ENCODE peak calls at places on chromosomes 1 and 21, in six cellular contexts. One of them, this sample, is unnamed.

GRCh38 chr1:216074196-216074595 is 349.1 kb downstream of the USH2A start:
- DNase-seq in tibial artery: no peak
- DNase-seq in LHCN-M2: no peak
- DNase-seq in activated T-cell treated with anti-CD3 and anti-CD28 coated beads, Interleukin-2, amount 50 U/mL, for 4 hours: no peak
- DNase-seq in iris pigment epithelial cell: no peak
- DNase-seq in GM12865: no peak
- DNase-seq in this sample: no peak

GRCh38 chr1:7513081-7513480 is 258.0 kb upstream of the VAMP3 start:
- DNase-seq in tibial artery: no peak
- DNase-seq in LHCN-M2: peak; percentile 41
- DNase-seq in activated T-cell treated with anti-CD3 and anti-CD28 coated beads, Interleukin-2, amount 50 U/mL, for 4 hours: no peak
- DNase-seq in iris pigment epithelial cell: no peak
- DNase-seq in GM12865: no peak
- DNase-seq in this sample: no peak

GRCh38 chr1:87684194-87684593 is 355.5 kb downstream of the LMO4 start:
- DNase-seq in tibial artery: no peak
- DNase-seq in LHCN-M2: peak; percentile 28
- DNase-seq in activated T-cell treated with anti-CD3 and anti-CD28 coated beads, Interleukin-2, amount 50 U/mL, for 4 hours: no peak
- DNase-seq in iris pigment epithelial cell: no peak
- DNase-seq in GM12865: no peak
- DNase-seq in this sample: peak; percentile 65

GRCh38 chr1:178579562-178579961 is 66.7 kb downstream of the TEX35 start:
- DNase-seq in tibial artery: no peak
- DNase-seq in LHCN-M2: no peak
- DNase-seq in activated T-cell treated with anti-CD3 and anti-CD28 coated beads, Interleukin-2, amount 50 U/mL, for 4 hours: no peak
- DNase-seq in iris pigment epithelial cell: no peak
- DNase-seq in GM12865: peak; percentile 79
- DNase-seq in this sample: no peak

GRCh38 chr1:18174016-18174415 is 66.4 kb downstream of the IGSF21 start:
- DNase-seq in tibial artery: no peak
- DNase-seq in LHCN-M2: no peak
- DNase-seq in activated T-cell treated with anti-CD3 and anti-CD28 coated beads, Interleukin-2, amount 50 U/mL, for 4 hours: no peak
- DNase-seq in iris pigment epithelial cell: no peak
- DNase-seq in GM12865: no peak
- DNase-seq in this sample: no peak

GRCh38 chr1:22038036-22038435 is 14.5 kb upstream of the CDC42 start:
- DNase-seq in tibial artery: no peak
- DNase-seq in LHCN-M2: peak; percentile 44
- DNase-seq in activated T-cell treated with anti-CD3 and anti-CD28 coated beads, Interleukin-2, amount 50 U/mL, for 4 hours: no peak
- DNase-seq in iris pigment epithelial cell: no peak
- DNase-seq in GM12865: no peak
- DNase-seq in this sample: no peak

GRCh38 chr1:153174624-153175023 is 23.9 kb upstream of the SPRR2G start:
- DNase-seq in tibial artery: no peak
- DNase-seq in LHCN-M2: no peak
- DNase-seq in activated T-cell treated with anti-CD3 and anti-CD28 coated beads, Interleukin-2, amount 50 U/mL, for 4 hours: no peak
- DNase-seq in iris pigment epithelial cell: no peak
- DNase-seq in GM12865: no peak
- DNase-seq in this sample: no peak

GRCh38 chr1:165508291-165508690 is 35.5 kb upstream of the LRRC52 start:
- DNase-seq in tibial artery: no peak
- DNase-seq in LHCN-M2: no peak
- DNase-seq in activated T-cell treated with anti-CD3 and anti-CD28 coated beads, Interleukin-2, amount 50 U/mL, for 4 hours: no peak
- DNase-seq in iris pigment epithelial cell: no peak
- DNase-seq in GM12865: no peak
- DNase-seq in this sample: no peak

GRCh38 chr1:213979751-213980605 is 7.8 kb upstream of the PROX1 start:
- DNase-seq in tibial artery: no peak
- DNase-seq in LHCN-M2: no peak
- DNase-seq in activated T-cell treated with anti-CD3 and anti-CD28 coated beads, Interleukin-2, amount 50 U/mL, for 4 hours: no peak
- DNase-seq in iris pigment epithelial cell: no peak
- DNase-seq in GM12865: no peak
- DNase-seq in this sample: peak; percentile 64

GRCh38 chr1:81949421-81949820 is 148.7 kb downstream of the ADGRL2 start:
- DNase-seq in tibial artery: no peak
- DNase-seq in LHCN-M2: no peak
- DNase-seq in activated T-cell treated with anti-CD3 and anti-CD28 coated beads, Interleukin-2, amount 50 U/mL, for 4 hours: no peak
- DNase-seq in iris pigment epithelial cell: peak; percentile 2
- DNase-seq in GM12865: no peak
- DNase-seq in this sample: no peak

GRCh38 chr1:80258659-80259058 is 1252.1 kb upstream of the ADGRL4 start:
- DNase-seq in tibial artery: no peak
- DNase-seq in LHCN-M2: no peak
- DNase-seq in activated T-cell treated with anti-CD3 and anti-CD28 coated beads, Interleukin-2, amount 50 U/mL, for 4 hours: no peak
- DNase-seq in iris pigment epithelial cell: no peak
- DNase-seq in GM12865: no peak
- DNase-seq in this sample: no peak

GRCh38 chr21:41478319-41479177 is 29.4 kb downstream of the TMPRSS2 start:
- DNase-seq in tibial artery: no peak
- DNase-seq in LHCN-M2: no peak
- DNase-seq in activated T-cell treated with anti-CD3 and anti-CD28 coated beads, Interleukin-2, amount 50 U/mL, for 4 hours: no peak
- DNase-seq in iris pigment epithelial cell: no peak
- DNase-seq in GM12865: peak; percentile 49
- DNase-seq in this sample: peak; percentile 75

GRCh38 chr1:239112092-239112491 is 274.3 kb upstream of the CHRM3 start:
- DNase-seq in tibial artery: no peak
- DNase-seq in LHCN-M2: no peak
- DNase-seq in activated T-cell treated with anti-CD3 and anti-CD28 coated beads, Interleukin-2, amount 50 U/mL, for 4 hours: no peak
- DNase-seq in iris pigment epithelial cell: no peak
- DNase-seq in GM12865: no peak
- DNase-seq in this sample: no peak

GRCh38 chr1:1582970-1583666 is 8.5 kb upstream of the SSU72 start:
- DNase-seq in tibial artery: no peak
- DNase-seq in LHCN-M2: no peak
- DNase-seq in activated T-cell treated with anti-CD3 and anti-CD28 coated beads, Interleukin-2, amount 50 U/mL, for 4 hours: no peak
- DNase-seq in iris pigment epithelial cell: no peak
- DNase-seq in GM12865: no peak
- DNase-seq in this sample: no peak

GRCh38 chr1:42420911-42421585 is 34.8 kb downstream of the ZMYND12 start:
- DNase-seq in tibial artery: no peak
- DNase-seq in LHCN-M2: peak; percentile 49
- DNase-seq in activated T-cell treated with anti-CD3 and anti-CD28 coated beads, Interleukin-2, amount 50 U/mL, for 4 hours: no peak
- DNase-seq in iris pigment epithelial cell: peak; percentile 74
- DNase-seq in GM12865: no peak
- DNase-seq in this sample: no peak

GRCh38 chr1:228090613-228091081 is 8.1 kb downstream of the ARF1 start:
- DNase-seq in tibial artery: peak; percentile 60
- DNase-seq in LHCN-M2: peak; percentile 77
- DNase-seq in activated T-cell treated with anti-CD3 and anti-CD28 coated beads, Interleukin-2, amount 50 U/mL, for 4 hours: peak; percentile 3
- DNase-seq in iris pigment epithelial cell: peak; percentile 62
- DNase-seq in GM12865: no peak
- DNase-seq in this sample: no peak

GRCh38 chr1:31573261-31573660 is 3.1 kb upstream of the TINAGL1 start:
- DNase-seq in tibial artery: no peak
- DNase-seq in LHCN-M2: no peak
- DNase-seq in activated T-cell treated with anti-CD3 and anti-CD28 coated beads, Interleukin-2, amount 50 U/mL, for 4 hours: no peak
- DNase-seq in iris pigment epithelial cell: no peak
- DNase-seq in GM12865: no peak
- DNase-seq in this sample: no peak

GRCh38 chr1:219703240-219703639 is 90.3 kb upstream of the ZC3H11B start:
- DNase-seq in tibial artery: no peak
- DNase-seq in LHCN-M2: no peak
- DNase-seq in activated T-cell treated with anti-CD3 and anti-CD28 coated beads, Interleukin-2, amount 50 U/mL, for 4 hours: no peak
- DNase-seq in iris pigment epithelial cell: no peak
- DNase-seq in GM12865: no peak
- DNase-seq in this sample: no peak

GRCh38 chr21:36839123-36839522 is 127.3 kb downstream of the HLCS start:
- DNase-seq in tibial artery: no peak
- DNase-seq in LHCN-M2: peak; percentile 73
- DNase-seq in activated T-cell treated with anti-CD3 and anti-CD28 coated beads, Interleukin-2, amount 50 U/mL, for 4 hours: no peak
- DNase-seq in iris pigment epithelial cell: peak; percentile 86
- DNase-seq in GM12865: no peak
- DNase-seq in this sample: no peak

GRCh38 chr1:227897704-227898438 is 49.9 kb downstream of the WNT9A start:
- DNase-seq in tibial artery: peak; percentile 40
- DNase-seq in LHCN-M2: no peak
- DNase-seq in activated T-cell treated with anti-CD3 and anti-CD28 coated beads, Interleukin-2, amount 50 U/mL, for 4 hours: no peak
- DNase-seq in iris pigment epithelial cell: no peak
- DNase-seq in GM12865: no peak
- DNase-seq in this sample: peak; percentile 27

GRCh38 chr1:98045211-98046030 is 124.6 kb upstream of the DPYD start:
- DNase-seq in tibial artery: no peak
- DNase-seq in LHCN-M2: peak; percentile 54
- DNase-seq in activated T-cell treated with anti-CD3 and anti-CD28 coated beads, Interleukin-2, amount 50 U/mL, for 4 hours: no peak
- DNase-seq in iris pigment epithelial cell: peak; percentile 75
- DNase-seq in GM12865: no peak
- DNase-seq in this sample: no peak

GRCh38 chr1:30377230-30378022 is 346.0 kb downstream of the MATN1 start:
- DNase-seq in tibial artery: no peak
- DNase-seq in LHCN-M2: peak; percentile 72
- DNase-seq in activated T-cell treated with anti-CD3 and anti-CD28 coated beads, Interleukin-2, amount 50 U/mL, for 4 hours: no peak
- DNase-seq in iris pigment epithelial cell: no peak
- DNase-seq in GM12865: no peak
- DNase-seq in this sample: no peak

GRCh38 chr1:97849350-97850339 is 71.2 kb downstream of the DPYD start:
- DNase-seq in tibial artery: no peak
- DNase-seq in LHCN-M2: peak; percentile 86
- DNase-seq in activated T-cell treated with anti-CD3 and anti-CD28 coated beads, Interleukin-2, amount 50 U/mL, for 4 hours: no peak
- DNase-seq in iris pigment epithelial cell: peak; percentile 93
- DNase-seq in GM12865: peak; percentile 45
- DNase-seq in this sample: no peak

GRCh38 chr1:155110381-155110780 is 17.3 kb upstream of the EFNA1 start:
- DNase-seq in tibial artery: no peak
- DNase-seq in LHCN-M2: no peak
- DNase-seq in activated T-cell treated with anti-CD3 and anti-CD28 coated beads, Interleukin-2, amount 50 U/mL, for 4 hours: no peak
- DNase-seq in iris pigment epithelial cell: no peak
- DNase-seq in GM12865: no peak
- DNase-seq in this sample: no peak

GRCh38 chr1:236997882-236998281 is 6.4 kb downstream of the MT1HL1 start:
- DNase-seq in tibial artery: no peak
- DNase-seq in LHCN-M2: no peak
- DNase-seq in activated T-cell treated with anti-CD3 and anti-CD28 coated beads, Interleukin-2, amount 50 U/mL, for 4 hours: no peak
- DNase-seq in iris pigment epithelial cell: no peak
- DNase-seq in GM12865: no peak
- DNase-seq in this sample: peak; percentile 70

GRCh38 chr1:213266983-213267772 is 216.1 kb downstream of the RPS6KC1 start:
- DNase-seq in tibial artery: no peak
- DNase-seq in LHCN-M2: no peak
- DNase-seq in activated T-cell treated with anti-CD3 and anti-CD28 coated beads, Interleukin-2, amount 50 U/mL, for 4 hours: no peak
- DNase-seq in iris pigment epithelial cell: no peak
- DNase-seq in GM12865: peak; percentile 49
- DNase-seq in this sample: no peak

GRCh38 chr1:234619071-234619480 is 9.1 kb upstream of the IRF2BP2 start:
- DNase-seq in tibial artery: no peak
- DNase-seq in LHCN-M2: peak; percentile 52
- DNase-seq in activated T-cell treated with anti-CD3 and anti-CD28 coated beads, Interleukin-2, amount 50 U/mL, for 4 hours: no peak
- DNase-seq in iris pigment epithelial cell: peak; percentile 37
- DNase-seq in GM12865: no peak
- DNase-seq in this sample: no peak

GRCh38 chr1:243266231-243266630 is 10.4 kb downstream of the SDCCAG8 start:
- DNase-seq in tibial artery: no peak
- DNase-seq in LHCN-M2: no peak
- DNase-seq in activated T-cell treated with anti-CD3 and anti-CD28 coated beads, Interleukin-2, amount 50 U/mL, for 4 hours: no peak
- DNase-seq in iris pigment epithelial cell: peak; percentile 30
- DNase-seq in GM12865: no peak
- DNase-seq in this sample: no peak

GRCh38 chr1:119541389-119541788 is 34.4 kb downstream of the HSD3B1 start:
- DNase-seq in tibial artery: no peak
- DNase-seq in LHCN-M2: no peak
- DNase-seq in activated T-cell treated with anti-CD3 and anti-CD28 coated beads, Interleukin-2, amount 50 U/mL, for 4 hours: no peak
- DNase-seq in iris pigment epithelial cell: no peak
- DNase-seq in GM12865: no peak
- DNase-seq in this sample: no peak

GRCh38 chr1:59263116-59263515 is 33.8 kb upstream of the FGGY start:
- DNase-seq in tibial artery: no peak
- DNase-seq in LHCN-M2: no peak
- DNase-seq in activated T-cell treated with anti-CD3 and anti-CD28 coated beads, Interleukin-2, amount 50 U/mL, for 4 hours: no peak
- DNase-seq in iris pigment epithelial cell: no peak
- DNase-seq in GM12865: no peak
- DNase-seq in this sample: no peak

GRCh38 chr21:42042651-42043050 is 28.5 kb upstream of the UMODL1 start:
- DNase-seq in tibial artery: no peak
- DNase-seq in LHCN-M2: no peak
- DNase-seq in activated T-cell treated with anti-CD3 and anti-CD28 coated beads, Interleukin-2, amount 50 U/mL, for 4 hours: no peak
- DNase-seq in iris pigment epithelial cell: no peak
- DNase-seq in GM12865: no peak
- DNase-seq in this sample: peak; percentile 23

GRCh38 chr1:22457356-22457755 is 5.7 kb downstream of the ZBTB40 start:
- DNase-seq in tibial artery: no peak
- DNase-seq in LHCN-M2: no peak
- DNase-seq in activated T-cell treated with anti-CD3 and anti-CD28 coated beads, Interleukin-2, amount 50 U/mL, for 4 hours: no peak
- DNase-seq in iris pigment epithelial cell: peak; percentile 62
- DNase-seq in GM12865: no peak
- DNase-seq in this sample: no peak

GRCh38 chr21:34148826-34149558 is 75.6 kb downstream of the MRPS6 start:
- DNase-seq in tibial artery: no peak
- DNase-seq in LHCN-M2: no peak
- DNase-seq in activated T-cell treated with anti-CD3 and anti-CD28 coated beads, Interleukin-2, amount 50 U/mL, for 4 hours: no peak
- DNase-seq in iris pigment epithelial cell: no peak
- DNase-seq in GM12865: no peak
- DNase-seq in this sample: no peak

GRCh38 chr1:236603896-236604217 is 459 bp downstream of the HEATR1 start:
- DNase-seq in tibial artery: no peak
- DNase-seq in LHCN-M2: peak; percentile 48
- DNase-seq in activated T-cell treated with anti-CD3 and anti-CD28 coated beads, Interleukin-2, amount 50 U/mL, for 4 hours: peak; percentile 14
- DNase-seq in iris pigment epithelial cell: peak; percentile 48
- DNase-seq in GM12865: peak; percentile 24
- DNase-seq in this sample: no peak